ENCODE peak calls at places on chromosome 15, in four cellular contexts. B is amygdala; C is stimulated activated CD8-positive, alpha-beta memory T cell treated with anti-CD3 and anti-CD28 coated beads, Interleukin-15, amount 100 ng/mL, for 4 hours; G is RKO. V is an unnamed sample.

GRCh38 chr15:66654718-66655375 is 47.2 kb upstream of the SMAD6 start:
- DNase-seq in B (no peak), C (no peak), G (no peak), V (no peak)

GRCh38 chr15:48925714-48926223 is 38.0 kb downstream of the SHC4 start:
- DNase-seq in B (no peak), C (no peak), G (peak), V (no peak)

GRCh38 chr15:68277131-68277604 is 377 bp upstream of the FEM1B start:
- DNase-seq in G (peak), B (peak), C (no peak), V (no peak)

GRCh38 chr15:61173899-61174689 is 55.0 kb downstream of the RORA start:
- DNase-seq in B (no peak), G (peak), C (no peak), V (no peak)

GRCh38 chr15:34179257-34179656 is 30.6 kb downstream of the KATNBL1 start:
- DNase-seq in B (no peak), G (no peak), C (no peak), V (no peak)

GRCh38 chr15:91281991-91282390 is 181.9 kb downstream of the SV2B start:
- DNase-seq in C (no peak), B (no peak), G (no peak), V (no peak)

GRCh38 chr15:28901987-28902745 is 16.4 kb downstream of the APBA2 start:
- DNase-seq in G (no peak), B (no peak), C (no peak), V (no peak)

GRCh38 chr15:60682615-60683014 is 203.7 kb upstream of the ICE2 start:
- DNase-seq in B (no peak), G (no peak), C (no peak), V (no peak)

GRCh38 chr15:23648920-23649515 is 1.4 kb upstream of the MAGEL2 start:
- DNase-seq in G (peak), C (no peak), B (no peak), V (no peak)

GRCh38 chr15:77810180-77810579 is 177.5 kb upstream of the LINGO1 start:
- DNase-seq in C (no peak), G (no peak), B (no peak), V (no peak)

GRCh38 chr15:76158250-76158649 is 98.5 kb downstream of the TMEM266 start:
- DNase-seq in G (no peak), C (no peak), B (no peak), V (no peak)

GRCh38 chr15:60673918-60674558 is 195.1 kb upstream of the ICE2 start:
- DNase-seq in G (peak), B (no peak), C (peak), V (no peak)

GRCh38 chr15:75354454-75354853 is 7.6 kb downstream of the NEIL1 start:
- DNase-seq in B (no peak), G (no peak), C (no peak), V (no peak)

GRCh38 chr15:38461089-38461833 is 7.3 kb downstream of the FAM98B start:
- DNase-seq in B (no peak), C (no peak), G (no peak), V (no peak)

GRCh38 chr15:42228036-42228435 is 19.9 kb upstream of the VPS39 start:
- DNase-seq in C (no peak), B (no peak), G (no peak), V (no peak)

GRCh38 chr15:41775651-41776050 is 1.4 kb downstream of the MAPKBP1 start:
- DNase-seq in G (peak), C (no peak), B (no peak), V (no peak)

GRCh38 chr15:29968099-29968892 is 114.5 kb upstream of the GOLGA8J start:
- DNase-seq in C (no peak), B (no peak), G (no peak), V (no peak)

GRCh38 chr15:50840520-50840919 is 68.0 kb upstream of the AP4E1 start:
- DNase-seq in C (no peak), B (no peak), G (no peak), V (no peak)

GRCh38 chr15:81235781-81236507 is 39.3 kb downstream of the IL16 start:
- DNase-seq in C (no peak), B (no peak), G (peak), V (no peak)

GRCh38 chr15:57655809-57656208 is 50.7 kb upstream of the POLR2M start:
- DNase-seq in G (no peak), B (no peak), C (no peak), V (no peak)

GRCh38 chr15:69990566-69991391 is 106.9 kb downstream of the TLE3 start:
- DNase-seq in C (no peak), G (no peak), B (no peak), V (no peak)

GRCh38 chr15:59543721-59544547 is 67.6 kb upstream of the GCNT3 start:
- DNase-seq in C (no peak), B (no peak), G (no peak), V (no peak)

GRCh38 chr15:81338422-81339007 is 14.6 kb upstream of the STARD5 start:
- DNase-seq in B (no peak), C (no peak), G (peak), V (no peak)

GRCh38 chr15:68775671-68776476 is 44.8 kb downstream of the ANP32A start:
- DNase-seq in C (no peak), B (peak), G (no peak), V (no peak)

GRCh38 chr15:77909131-77909940 is 168.2 kb downstream of the TBC1D2B start:
- DNase-seq in C (no peak), B (no peak), G (no peak), V (no peak)

GRCh38 chr15:73352082-73352481 is 16.7 kb downstream of the HCN4 start:
- DNase-seq in G (no peak), B (no peak), C (no peak), V (no peak)

GRCh38 chr15:26967719-26968269 is 3.2 kb upstream of the GABRG3 start:
- DNase-seq in C (no peak), G (no peak), B (no peak), V (no peak)

GRCh38 chr15:71275098-71275497 is 159.8 kb downstream of the THSD4 start:
- DNase-seq in B (no peak), C (no peak), G (no peak), V (no peak)

GRCh38 chr15:49242820-49243219 is 72.8 kb downstream of the GALK2 start:
- DNase-seq in B (no peak), C (no peak), G (no peak), V (no peak)

GRCh38 chr15:99720533-99720932 is 12.7 kb downstream of the LYSMD4 start:
- DNase-seq in G (no peak), C (no peak), B (no peak), V (no peak)

GRCh38 chr15:100093211-100094126 is 248.3 kb downstream of the ADAMTS17 start:
- DNase-seq in B (no peak), G (no peak), C (no peak), V (no peak)